ENCODE peak calls at places on chromosomes 16 and 17, in nine cellular contexts. K is AG10803, O is cardiac fibroblast, S is uterus, E is GM12864, F is tibial nerve, W is ovary, L is GM23338, R is lower leg skin. A is an unnamed sample.

GRCh38 chr17:82101301-82101715 is 3.3 kb upstream of the FASN start:
- DNase-seq in L (no peak), F (no peak), W (peak), O (no peak), K (no peak), S (peak), R (no peak), E (no peak), A (no peak)

GRCh38 chr17:21358682-21359482 is 17.3 kb upstream of the KCNJ12 start:
- DNase-seq in O (peak), K (peak), F (no peak), S (no peak), E (no peak), R (no peak), W (no peak), L (no peak), A (no peak)

GRCh38 chr16:1870365-1871082 is 1.4 kb downstream of the MEIOB start:
- DNase-seq in W (no peak), F (no peak), R (no peak), L (no peak), S (no peak), E (no peak), O (peak), K (peak), A (no peak)

GRCh38 chr17:9729034-9729650 is 62.2 kb downstream of the DHRS7C start:
- DNase-seq in S (no peak), O (peak), R (no peak), W (no peak), L (peak), F (peak), K (peak), E (peak), A (no peak)

GRCh38 chr17:42274812-42275526 is 1.2 kb downstream of the STAT5B start:
- DNase-seq in K (no peak), L (no peak), S (no peak), W (no peak), F (no peak), R (no peak), O (no peak), E (no peak), A (no peak)

GRCh38 chr16:70508752-70509151 is 14.6 kb downstream of the COG4 start:
- DNase-seq in S (no peak), W (no peak), F (no peak), E (no peak), L (no peak), R (no peak), K (no peak), O (peak), A (no peak)

GRCh38 chr17:8117980-8118768 is at the start of gene ALOXE3:
- DNase-seq in F (peak), R (peak), O (peak), S (peak), L (peak), K (peak), E (no peak), W (peak), A (no peak)

GRCh38 chr16:17228048-17228707 is 242.6 kb downstream of the XYLT1 start:
- DNase-seq in R (no peak), W (no peak), L (no peak), E (no peak), S (no peak), O (no peak), K (no peak), F (no peak), A (no peak)

GRCh38 chr17:75524269-75524970 is 1.1 kb upstream of the LLGL2 start:
- DNase-seq in S (no peak), O (no peak), L (no peak), R (no peak), F (no peak), W (no peak), K (no peak), E (no peak), A (no peak)

GRCh38 chr17:80414508-80414802 is 512 bp upstream of the ENDOV start:
- DNase-seq in L (no peak), R (no peak), W (no peak), S (no peak), O (no peak), K (no peak), F (no peak), E (no peak), A (no peak)

GRCh38 chr17:58328195-58329034 is at the start of gene TSPOAP1:
- DNase-seq in W (no peak), R (no peak), E (peak), S (no peak), O (no peak), L (peak), K (no peak), F (no peak), A (peak)

GRCh38 chr16:17432902-17433576 is 37.7 kb downstream of the XYLT1 start:
- DNase-seq in W (no peak), L (no peak), R (no peak), S (peak), E (no peak), F (no peak), K (peak), O (peak), A (no peak)

GRCh38 chr16:54926166-54926838 is 4.4 kb upstream of the IRX5 start:
- DNase-seq in O (no peak), L (no peak), E (no peak), K (peak), F (no peak), S (no peak), W (no peak), R (no peak), A (no peak)

GRCh38 chr17:9116311-9116820 is 95.1 kb downstream of the NTN1 start:
- DNase-seq in W (no peak), R (no peak), O (no peak), E (no peak), K (no peak), F (no peak), L (no peak), S (no peak), A (no peak)

GRCh38 chr16:27470567-27471431 is 68.8 kb downstream of the IL21R start:
- DNase-seq in R (peak), F (no peak), O (peak), S (peak), E (no peak), L (no peak), K (peak), W (no peak), A (no peak)

GRCh38 chr17:81062014-81062413 is 27.1 kb downstream of the BAIAP2 start:
- DNase-seq in F (no peak), L (no peak), E (no peak), R (no peak), S (no peak), K (no peak), O (no peak), W (no peak), A (no peak)

GRCh38 chr16:48347980-48348379 is 37.2 kb downstream of the SIAH1 start:
- DNase-seq in O (no peak), R (no peak), E (no peak), S (no peak), F (no peak), K (no peak), W (no peak), L (no peak), A (peak)

GRCh38 chr16:83110221-83110768 is 483.5 kb downstream of the CDH13 start:
- DNase-seq in K (peak), F (no peak), O (no peak), S (no peak), L (no peak), E (no peak), R (no peak), W (no peak), A (no peak)

GRCh38 chr17:17919169-17920107 is 52.8 kb downstream of the TOM1L2 start:
- DNase-seq in K (peak), F (peak), L (peak), S (peak), W (peak), O (peak), R (peak), E (peak), A (peak)

GRCh38 chr16:56776562-56776961 is 46.6 kb downstream of the NUP93 start:
- DNase-seq in W (peak), L (no peak), F (no peak), S (peak), R (peak), K (peak), O (peak), E (no peak), A (no peak)

GRCh38 chr16:65473699-65474098 is 351.8 kb upstream of the CDH11 start:
- DNase-seq in W (no peak), L (no peak), E (no peak), S (no peak), R (no peak), F (no peak), O (no peak), K (no peak), A (no peak)

GRCh38 chr16:22018559-22018958 is 10.6 kb downstream of the MOSMO start:
- DNase-seq in S (no peak), O (no peak), L (no peak), K (no peak), F (no peak), E (no peak), W (no peak), R (no peak), A (no peak)

DNA sequence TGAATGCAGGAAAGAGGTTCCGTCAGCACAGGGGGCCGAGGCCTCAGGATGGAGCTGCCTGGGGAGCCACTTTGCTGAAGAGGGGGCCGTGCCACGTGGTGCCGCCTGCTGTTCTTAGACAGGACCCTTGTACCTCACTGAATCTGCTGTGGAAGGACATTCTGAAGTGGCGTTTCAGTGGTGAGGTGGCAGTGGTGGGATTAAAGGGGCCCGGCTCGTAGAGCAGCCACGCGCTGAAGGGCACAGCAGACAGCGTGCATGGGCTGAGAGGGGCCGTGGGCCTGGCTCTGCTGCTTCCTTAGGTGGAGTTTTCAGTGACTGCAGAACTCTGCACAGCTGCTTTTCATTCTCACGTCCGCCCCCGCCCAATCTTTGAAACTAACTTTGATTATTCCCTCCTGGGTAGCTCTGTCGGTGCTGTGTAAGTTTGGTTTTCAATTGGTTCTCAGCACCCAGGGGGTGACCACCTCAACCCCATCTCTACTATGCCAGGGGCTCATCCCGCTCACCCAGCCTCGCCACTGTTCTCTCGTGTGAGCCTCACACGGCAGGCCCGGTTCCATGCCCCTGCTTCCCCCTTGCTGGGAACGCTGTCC is 70.3 kb downstream of the SEC14L1 start:
- DNase-seq in W (no peak), F (no peak), K (no peak), L (no peak), O (no peak), E (no peak), R (no peak), S (no peak), A (no peak)
- H3K4me3 ChIP-seq in W (no peak), F (no peak), K (no peak), L (no peak), O (no peak), E (no peak), R (no peak), S (no peak), A (no peak)

DNA sequence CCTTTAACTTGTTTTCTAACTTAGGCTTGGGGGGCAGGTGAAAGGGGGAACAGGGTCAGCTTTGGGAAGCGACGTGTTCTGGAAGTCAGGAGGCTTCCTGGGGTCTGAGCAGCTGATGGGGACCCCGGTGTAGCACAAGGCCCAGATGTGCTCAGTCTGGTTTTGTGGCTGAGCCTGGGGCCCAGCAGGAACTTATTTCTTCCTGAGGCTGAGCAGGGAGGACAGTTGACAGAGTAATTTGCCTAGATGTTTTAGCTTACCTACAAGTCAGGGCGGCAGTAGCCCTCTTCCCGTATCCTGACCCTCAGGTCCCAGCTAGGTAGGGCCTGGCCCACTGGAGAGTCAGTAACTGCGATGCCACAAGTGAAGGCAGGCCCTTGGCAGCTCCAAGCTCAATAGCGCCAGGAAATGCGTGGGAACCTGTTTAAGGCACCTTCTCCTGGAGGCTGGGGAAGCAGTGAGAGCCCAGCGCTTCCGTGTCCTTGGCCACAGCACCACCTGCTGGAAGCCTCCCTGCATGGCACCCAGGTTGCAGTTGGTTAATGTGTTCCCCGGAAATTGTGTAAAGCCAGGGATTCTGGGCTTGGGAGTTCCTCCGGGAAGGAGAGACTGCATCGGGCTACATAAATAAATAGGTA is 5.2 kb downstream of the CCR7 start:
- DNase-seq in S (peak), R (peak), F (peak), E (peak), K (peak), L (peak), W (peak), O (peak), A (peak)
- H3K4me3 ChIP-seq in S (no peak), R (no peak), F (no peak), E (peak), K (peak), L (no peak), W (no peak), O (no peak), A (peak)

GRCh38 chr16:67843343-67843765 is 1.2 kb downstream of the THAP11 start:
- DNase-seq in F (no peak), W (no peak), O (no peak), K (peak), L (no peak), S (no peak), E (no peak), R (no peak), A (no peak)

GRCh38 chr16:67846063-67846319 is 742 bp upstream of the NUTF2 start:
- DNase-seq in K (no peak), S (no peak), F (no peak), E (no peak), W (no peak), L (no peak), O (no peak), R (no peak), A (no peak)

GRCh38 chr16:67845291-67846062 is 1.3 kb upstream of the NUTF2 start:
- DNase-seq in O (no peak), W (no peak), L (peak), K (no peak), R (no peak), S (no peak), E (no peak), F (no peak), A (no peak)

GRCh38 chr16:67842509-67843342 is 606 bp downstream of the THAP11 start:
- DNase-seq in K (peak), O (peak), S (peak), F (no peak), L (peak), R (no peak), E (no peak), W (peak), A (peak)

DNA sequence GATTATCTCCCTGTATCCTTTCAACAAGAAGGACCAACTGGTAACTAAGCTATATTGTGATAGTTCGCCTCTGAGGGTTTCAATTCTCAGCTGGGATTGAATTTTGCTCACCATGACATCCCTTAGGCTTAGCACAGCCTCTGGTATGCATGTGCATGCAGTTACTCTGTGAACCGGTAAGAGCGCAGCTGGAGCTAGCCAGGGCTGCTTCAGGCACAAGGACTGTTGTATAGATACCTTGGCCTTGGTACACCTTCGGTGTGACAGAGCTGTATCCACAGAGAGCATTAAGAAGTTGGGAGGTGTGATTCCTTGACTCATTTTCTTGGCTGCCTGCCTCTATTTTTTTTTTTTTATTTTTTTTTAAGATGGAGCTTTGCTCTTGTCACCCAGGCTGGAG is 2.3 kb upstream of the NUTF2 start:
- DNase-seq in E (no peak), O (peak), S (no peak), L (peak), W (no peak), K (peak), F (no peak), R (no peak), A (no peak)
- H3K4me3 ChIP-seq in E (no peak), O (no peak), S (no peak), L (peak), W (no peak), K (peak), F (no peak), R (no peak), A (peak)

GRCh38 chr17:60583008-60583407 is 17.0 kb upstream of the PPM1D start:
- DNase-seq in K (no peak), E (no peak), R (no peak), O (no peak), F (no peak), S (no peak), L (no peak), W (no peak), A (no peak)

GRCh38 chr17:60579551-60579950 is 20.4 kb upstream of the PPM1D start:
- DNase-seq in S (no peak), F (no peak), L (no peak), R (no peak), E (no peak), W (no peak), O (no peak), K (no peak), A (no peak)

GRCh38 chr17:60579090-60579489 is 20.9 kb upstream of the PPM1D start:
- DNase-seq in S (peak), L (no peak), K (peak), E (no peak), F (no peak), O (peak), W (no peak), R (no peak), A (no peak)

GRCh38 chr17:60573139-60573975 is 26.6 kb upstream of the PPM1D start:
- DNase-seq in R (no peak), O (peak), L (peak), E (no peak), K (peak), F (no peak), S (peak), W (no peak), A (no peak)

DNA sequence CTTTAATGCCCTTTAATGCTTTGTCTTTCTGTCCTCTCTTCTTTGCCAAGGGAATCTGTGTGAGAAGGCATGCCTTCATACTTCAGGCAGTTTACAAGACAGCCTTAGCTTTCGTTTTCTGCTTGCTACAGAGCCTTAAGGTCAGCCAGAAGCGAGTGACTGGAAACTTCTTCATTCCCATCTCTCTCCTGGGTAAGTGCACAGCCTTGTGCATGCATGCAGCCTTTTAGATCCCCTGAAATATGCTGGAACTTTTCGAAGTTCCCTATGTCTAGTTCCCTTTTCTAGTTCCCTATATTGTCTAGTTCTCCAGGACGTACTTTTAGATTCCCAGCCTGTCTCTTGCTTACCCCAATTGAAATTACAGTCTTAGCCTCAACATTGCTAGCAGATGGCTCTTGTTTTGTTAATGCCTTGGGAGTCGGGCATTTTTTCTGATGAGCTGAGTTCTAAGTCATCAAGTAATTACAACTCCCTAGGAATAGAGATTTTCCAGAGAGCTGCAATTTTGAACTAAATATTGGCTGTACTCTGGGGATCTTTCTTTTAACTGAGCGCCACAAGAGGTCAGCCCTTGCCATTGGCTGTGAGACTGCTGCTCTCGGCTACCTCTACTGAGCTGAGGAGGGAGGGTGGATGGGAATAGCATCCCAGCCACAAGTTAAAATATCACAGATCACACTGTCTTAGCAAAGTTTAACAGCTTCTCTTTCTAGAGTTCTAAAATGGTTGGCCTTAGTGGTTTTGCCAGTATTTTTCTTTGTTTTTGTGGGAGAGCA is 22.7 kb upstream of the PPM1D start:
- DNase-seq in W (peak), S (peak), L (peak), E (no peak), K (peak), O (peak), F (peak), R (no peak), A (peak)
- H3K4me3 ChIP-seq in W (peak), S (peak), L (no peak), E (peak), K (peak), O (peak), F (peak), R (peak), A (peak)

GRCh38 chr17:48841395-48841831 is 10.6 kb downstream of the CALCOCO2 start:
- DNase-seq in W (peak), S (peak), F (peak), O (peak), K (peak), R (peak), L (no peak), E (peak), A (no peak)
- H3K4me3 ChIP-seq in W (peak), S (peak), F (peak), O (peak), K (peak), R (no peak), L (no peak), E (peak), A (no peak)

GRCh38 chr17:38578229-38578628 is 27.5 kb downstream of the SRCIN1 start:
- DNase-seq in O (no peak), W (no peak), K (no peak), S (no peak), E (no peak), F (no peak), R (no peak), L (peak), A (no peak)
- H3K4me3 ChIP-seq in O (no peak), W (no peak), K (no peak), S (no peak), E (no peak), F (no peak), R (no peak), L (peak), A (peak)

A was measured in dorsolateral prefrontal cortex.